ENCODE peak calls at places on chromosome 20, in ten cellular contexts. V is HFFc6; K is astrocyte of the spinal cord; S is non-pigmented ciliary epithelial cell; P is stimulated activated CD8-positive, alpha-beta memory T cell treated with anti-CD3 and anti-CD28 coated beads, Interleukin-4, amount 100 ng/mL, for 4 hours; W is H54; M is T-helper 1 cell; I is thoracic aorta; U is spleen; F is tibial artery. T is an unnamed sample.

GRCh38 chr20:10218536-10219451 is at the start of gene SNAP25:
- DNase-seq in V (no peak), P (no peak), W (peak), M (peak), F (peak), I (peak), K (peak), S (no peak), U (no peak), T (no peak)

GRCh38 chr20:45911486-45912343 is at the start of gene PLTP:
- DNase-seq in K (peak), W (no peak), P (no peak), U (peak), M (no peak), S (no peak), F (peak), V (peak), I (no peak), T (peak)

GRCh38 chr20:3839328-3839727 is 7.3 kb upstream of the MAVS start:
- DNase-seq in V (no peak), F (no peak), W (no peak), M (peak), P (no peak), U (no peak), K (no peak), S (no peak), I (no peak), T (no peak)

GRCh38 chr20:44976698-44977097 is 10.4 kb downstream of the STK4 start:
- DNase-seq in U (no peak), K (no peak), M (no peak), W (no peak), S (no peak), P (no peak), I (no peak), F (no peak), V (no peak), T (no peak)

GRCh38 chr20:44457016-44457415 is 18.7 kb upstream of the TTPAL start:
- DNase-seq in U (no peak), S (no peak), I (no peak), V (no peak), W (no peak), P (no peak), K (no peak), F (no peak), M (no peak), T (no peak)

GRCh38 chr20:50197463-50197862 is 6.8 kb downstream of the CEBPB start:
- DNase-seq in P (no peak), M (no peak), W (no peak), S (no peak), I (no peak), U (no peak), F (no peak), K (no peak), V (no peak), T (no peak)

GRCh38 chr20:18702736-18703135 is 110.8 kb upstream of the SCP2D1 start:
- DNase-seq in S (no peak), U (no peak), W (no peak), P (no peak), I (no peak), M (no peak), F (peak), K (peak), V (no peak), T (no peak)

GRCh38 chr20:50295762-50296449 is 105.3 kb downstream of the CEBPB start:
- DNase-seq in P (no peak), M (no peak), F (no peak), W (no peak), U (peak), V (no peak), K (no peak), S (no peak), I (no peak), T (no peak)

GRCh38 chr20:49740807-49741206 is 27.1 kb upstream of the B4GALT5 start:
- DNase-seq in K (no peak), P (no peak), U (no peak), M (no peak), I (no peak), S (no peak), F (no peak), W (no peak), V (no peak), T (no peak)

GRCh38 chr20:57439432-57439831 is 48.2 kb downstream of the RBM38 start:
- DNase-seq in K (no peak), M (no peak), U (peak), P (no peak), V (no peak), S (no peak), F (peak), I (no peak), W (peak), T (no peak)

GRCh38 chr20:24194133-24194532 is 205.6 kb upstream of the GGTLC1 start:
- DNase-seq in W (no peak), K (no peak), F (no peak), M (no peak), U (no peak), S (no peak), I (no peak), V (no peak), P (no peak), T (no peak)

GRCh38 chr20:53899351-53900167 is 170.8 kb downstream of the BCAS1 start:
- DNase-seq in W (no peak), K (peak), V (peak), U (peak), F (no peak), I (no peak), M (peak), P (peak), S (no peak), T (no peak)

GRCh38 chr20:50312682-50313187 is 122.1 kb downstream of the CEBPB start:
- DNase-seq in V (peak), K (peak), S (no peak), W (peak), U (no peak), P (no peak), M (no peak), I (peak), F (peak), T (no peak)

GRCh38 chr20:353166-353565 is 6.3 kb downstream of the NRSN2 start:
- DNase-seq in K (no peak), V (no peak), F (no peak), M (no peak), W (no peak), U (no peak), P (no peak), S (no peak), I (no peak), T (no peak)